ENCODE peak calls at places on chromosome 1, in ten cellular contexts. Q is NCI-H526 treated with DMSO at 0.1 percent for 48 hours; F is activated CD4-positive, alpha-beta T cell treated with anti-CD3 and anti-CD28 coated beads, Interleukin-2, amount 10 ng/mL, durations not matched to agents 7 days and 5 days; R is neural progenitor cell; V is RKO; W is OCI-M1; N is right cardiac atrium; M is stimulated activated CD4-positive, alpha-beta T cell treated with anti-CD3 and anti-CD28 coated beads, Interleukin-12 subunit alpha, Interleukin-12 subunit beta, amount 100 ng/mL, for 24 hours; B is HEK293T; Y is stimulated activated naive B cell treated with anti-CD40 and anti-IgM and Interleukin-4, amounts not matched to agents 10 μg/mL and 1 μg/mL and 100 μg/mL, for 72 hours. O is an unnamed sample.

GRCh38 chr1:36691374-36691773 is 208.7 kb upstream of the CSF3R start:
- DNase-seq in N (no peak), R (no peak), M (no peak), F (no peak), B (no peak), Y (no peak), Q (no peak), W (no peak), V (no peak), O (no peak)

GRCh38 chr1:221602866-221603265 is 139.0 kb downstream of the DUSP10 start:
- DNase-seq in F (no peak), Y (no peak), B (no peak), W (no peak), V (no peak), R (no peak), M (no peak), Q (no peak), N (no peak), O (no peak)

GRCh38 chr1:229064320-229064908 is 206.5 kb upstream of the RAB4A start:
- DNase-seq in F (no peak), B (no peak), Y (no peak), M (no peak), N (no peak), W (no peak), R (no peak), Q (no peak), V (no peak), O (no peak)

GRCh38 chr1:15005116-15005515 is 148.4 kb upstream of the TMEM51 start:
- DNase-seq in N (no peak), R (no peak), Q (no peak), B (no peak), V (no peak), Y (no peak), W (no peak), M (no peak), F (no peak), O (no peak)

GRCh38 chr1:236150291-236150940 is 8.1 kb downstream of the GPR137B start:
- DNase-seq in F (no peak), B (no peak), N (no peak), W (no peak), R (no peak), Q (no peak), M (no peak), V (no peak), Y (no peak), O (no peak)

GRCh38 chr1:12614402-12615165 is 3.4 kb downstream of the DHRS3 start:
- DNase-seq in W (no peak), V (no peak), M (no peak), Y (no peak), B (no peak), F (no peak), Q (no peak), N (no peak), R (no peak), O (no peak)

GRCh38 chr1:19676438-19676922 is 11.8 kb downstream of the HTR6 start:
- DNase-seq in V (peak), R (peak), F (peak), N (peak), M (no peak), W (peak), Q (no peak), B (peak), Y (no peak), O (no peak)

GRCh38 chr1:23403038-23403336 is 21.6 kb downstream of the TCEA3 start:
- DNase-seq in B (no peak), Y (no peak), V (peak), R (no peak), Q (no peak), N (peak), M (no peak), W (no peak), F (no peak), O (no peak)

GRCh38 chr1:92333668-92334067 is 34.8 kb downstream of the RPAP2 start:
- DNase-seq in B (no peak), R (no peak), F (no peak), Q (no peak), W (no peak), V (no peak), N (no peak), Y (no peak), M (no peak), O (no peak)

GRCh38 chr1:1254667-1254998 is 8.1 kb upstream of the C1QTNF12 start:
- DNase-seq in V (no peak), R (no peak), Y (no peak), B (no peak), Q (no peak), M (no peak), W (no peak), F (no peak), N (no peak), O (no peak)

GRCh38 chr1:19010995-19011696 is 54.7 kb upstream of the IFFO2 start:
- DNase-seq in Y (peak), M (peak), Q (no peak), V (peak), R (peak), W (peak), F (peak), B (peak), N (peak), O (no peak)

GRCh38 chr1:167518331-167518700 is at the start of gene CD247:
- DNase-seq in B (no peak), M (peak), W (no peak), Y (no peak), F (peak), Q (no peak), V (no peak), N (no peak), R (no peak), O (no peak)

GRCh38 chr1:188489336-188490112 is 1660.8 kb downstream of the PLA2G4A start:
- DNase-seq in B (no peak), W (no peak), M (no peak), V (peak), N (no peak), Q (no peak), Y (no peak), F (no peak), R (peak), O (no peak)

GRCh38 chr1:31152181-31152768 is 86.8 kb upstream of the PUM1 start:
- DNase-seq in B (peak), W (peak), Y (no peak), M (no peak), F (no peak), V (peak), N (peak), R (no peak), Q (no peak), O (no peak)

GRCh38 chr1:32894019-32894600 is 7.1 kb downstream of the TMEM54 start:
- DNase-seq in F (no peak), M (no peak), N (no peak), W (no peak), Q (no peak), V (no peak), R (peak), Y (no peak), B (no peak), O (peak)

GRCh38 chr1:188463919-188464318 is 1635.2 kb downstream of the PLA2G4A start:
- DNase-seq in M (no peak), B (no peak), W (peak), V (peak), F (no peak), Q (no peak), N (no peak), Y (no peak), R (no peak), O (no peak)

GRCh38 chr1:67429011-67429527 is 1.1 kb downstream of the SERBP1 start:
- DNase-seq in Y (peak), M (peak), W (no peak), R (peak), N (no peak), B (peak), F (peak), Q (peak), V (peak), O (no peak)

GRCh38 chr1:38123356-38123755 is 76.8 kb upstream of the POU3F1 start:
- DNase-seq in Y (no peak), V (peak), B (no peak), N (no peak), Q (no peak), F (no peak), W (no peak), R (no peak), M (no peak), O (no peak)

GRCh38 chr1:203473281-203473680 is 2.3 kb upstream of the PRELP start:
- DNase-seq in V (no peak), R (no peak), M (no peak), F (no peak), Q (no peak), W (no peak), Y (no peak), B (no peak), N (no peak), O (no peak)

GRCh38 chr1:227889863-227890405 is 57.8 kb downstream of the WNT9A start:
- DNase-seq in W (no peak), V (no peak), F (no peak), B (no peak), N (no peak), M (no peak), R (no peak), Q (no peak), Y (no peak), O (no peak)

GRCh38 chr1:41151846-41152245 is 90.3 kb downstream of the SCMH1 start:
- DNase-seq in W (no peak), R (no peak), Q (no peak), Y (no peak), V (no peak), F (no peak), M (no peak), B (no peak), N (no peak), O (no peak)

GRCh38 chr1:21295059-21295401 is 4.8 kb upstream of the ECE1 start:
- DNase-seq in V (peak), W (peak), R (no peak), N (no peak), F (peak), M (peak), Y (peak), B (no peak), Q (no peak), O (no peak)

GRCh38 chr1:88744142-88744541 is 60.1 kb downstream of the PKN2 start:
- DNase-seq in W (no peak), Q (no peak), N (no peak), V (no peak), F (no peak), B (no peak), R (no peak), M (no peak), Y (no peak), O (no peak)

GRCh38 chr1:198443374-198444233 is 96.9 kb downstream of the ATP6V1G3 start:
- DNase-seq in V (peak), F (no peak), M (no peak), R (no peak), Q (no peak), W (no peak), Y (no peak), N (no peak), B (no peak), O (no peak)

GRCh38 chr1:169128565-169128964 is 22.1 kb downstream of the ATP1B1 start:
- DNase-seq in R (no peak), B (no peak), Y (no peak), V (no peak), N (no peak), F (no peak), W (no peak), M (no peak), Q (no peak), O (no peak)

GRCh38 chr1:71641903-71642302 is 561.1 kb upstream of the ZRANB2 start:
- DNase-seq in F (no peak), V (no peak), N (peak), M (no peak), R (no peak), W (no peak), Y (no peak), B (no peak), Q (no peak), O (no peak)

GRCh38 chr1:116486424-116486823 is 84.4 kb downstream of the CD58 start:
- DNase-seq in W (no peak), M (no peak), B (no peak), R (no peak), V (no peak), Y (no peak), Q (no peak), N (no peak), F (no peak), O (no peak)

GRCh38 chr1:64550505-64550904 is 80.6 kb downstream of the CACHD1 start:
- DNase-seq in V (no peak), Q (no peak), N (no peak), W (no peak), B (no peak), R (no peak), M (no peak), Y (no peak), F (peak), O (no peak)

O was measured in NCI-H1694.